ENCODE peak calls at places on chromosomes 16 and 17, in four cellular contexts. One of them, this sample, is unnamed.

GRCh38 chr17:79851461-79851817 is 12.2 kb upstream of the CBX4 start:
- DNase-seq in SK-N-SH: no peak
- DNase-seq in K562: no peak
- DNase-seq in HepG2: no peak
- DNase-seq in this sample: no peak

GRCh38 chr17:539048-539447 is 175.6 kb downstream of the VPS53 start:
- DNase-seq in K562: no peak
- DNase-seq in HepG2: no peak
- DNase-seq in SK-N-SH: no peak
- DNase-seq in this sample: no peak

GRCh38 chr16:80887062-80887461 is 82.7 kb upstream of the CDYL2 start:
- DNase-seq in HepG2: no peak
- DNase-seq in SK-N-SH: no peak
- DNase-seq in K562: no peak
- DNase-seq in this sample: no peak

GRCh38 chr17:74373838-74374606 is 6.7 kb downstream of the GPR142 start:
- DNase-seq in SK-N-SH: no peak
- DNase-seq in HepG2: peak; percentile 95
- DNase-seq in K562: no peak
- DNase-seq in this sample: no peak

GRCh38 chr17:79203016-79203415 is 128.4 kb downstream of the ENGASE start:
- DNase-seq in SK-N-SH: peak; percentile 73
- DNase-seq in HepG2: no peak
- DNase-seq in K562: no peak
- DNase-seq in this sample: peak; percentile 41

GRCh38 chr17:67841992-67842391 is 16.7 kb downstream of the BPTF start:
- DNase-seq in K562: no peak
- DNase-seq in HepG2: no peak
- DNase-seq in SK-N-SH: no peak
- DNase-seq in this sample: no peak

GRCh38 chr17:80364091-80364691 is 50.8 kb upstream of the ENDOV start:
- DNase-seq in HepG2: peak; percentile 20
- DNase-seq in K562: peak; percentile 46
- DNase-seq in SK-N-SH: peak; percentile 83
- DNase-seq in this sample: peak; percentile 68

GRCh38 chr17:7992924-7993323 is 9.5 kb upstream of the GUCY2D start:
- DNase-seq in SK-N-SH: no peak
- DNase-seq in K562: no peak
- DNase-seq in HepG2: no peak
- DNase-seq in this sample: no peak

GRCh38 chr16:56530872-56531271 is 11.0 kb upstream of the BBS2 start:
- DNase-seq in HepG2: no peak
- DNase-seq in K562: no peak
- DNase-seq in SK-N-SH: no peak
- DNase-seq in this sample: no peak

GRCh38 chr16:25064967-25065366 is 46.6 kb upstream of the LCMT1 start:
- DNase-seq in K562: no peak
- DNase-seq in SK-N-SH: no peak
- DNase-seq in HepG2: peak; percentile 65
- DNase-seq in this sample: no peak

GRCh38 chr16:1809281-1809801 is 15.8 kb upstream of the IGFALS start:
- DNase-seq in SK-N-SH: no peak
- DNase-seq in K562: peak; percentile 53
- DNase-seq in HepG2: no peak
- DNase-seq in this sample: peak; percentile 83

GRCh38 chr17:49407981-49408501 is 6.6 kb downstream of the PHB1 start:
- DNase-seq in HepG2: peak; percentile 87
- DNase-seq in SK-N-SH: peak; percentile 92
- DNase-seq in K562: peak; percentile 81
- DNase-seq in this sample: peak; percentile 91

GRCh38 chr17:75774988-75775668 is 9.5 kb upstream of the UNK start:
- DNase-seq in SK-N-SH: peak; percentile 33
- DNase-seq in HepG2: no peak
- DNase-seq in K562: no peak
- DNase-seq in this sample: no peak

GRCh38 chr16:57270221-57271062 is 14.0 kb downstream of the PLLP start:
- DNase-seq in SK-N-SH: peak; percentile 21
- DNase-seq in HepG2: no peak
- DNase-seq in K562: no peak
- DNase-seq in this sample: no peak

GRCh38 chr16:86819523-86819887 is 241.2 kb downstream of the FOXL1 start:
- DNase-seq in K562: no peak
- DNase-seq in SK-N-SH: no peak
- DNase-seq in HepG2: no peak
- DNase-seq in this sample: no peak

GRCh38 chr17:50817838-50818237 is 17.5 kb upstream of the WFIKKN2 start:
- DNase-seq in HepG2: no peak
- DNase-seq in SK-N-SH: no peak
- DNase-seq in K562: no peak
- DNase-seq in this sample: no peak

GRCh38 chr16:12027091-12027490 is 50.6 kb downstream of the SNX29 start:
- DNase-seq in HepG2: no peak
- DNase-seq in SK-N-SH: peak; percentile 14
- DNase-seq in K562: no peak
- DNase-seq in this sample: no peak

GRCh38 chr17:68299817-68300216 is 8.5 kb downstream of the ARSG start:
- DNase-seq in K562: no peak
- DNase-seq in HepG2: no peak
- DNase-seq in SK-N-SH: no peak
- DNase-seq in this sample: no peak

GRCh38 chr16:30667361-30667905 is 9.2 kb downstream of the FBRS start:
- DNase-seq in SK-N-SH: no peak
- DNase-seq in K562: no peak
- DNase-seq in HepG2: no peak
- DNase-seq in this sample: no peak

GRCh38 chr17:30450125-30451027 is 26.8 kb upstream of the GOSR1 start:
- DNase-seq in K562: no peak
- DNase-seq in SK-N-SH: no peak
- DNase-seq in HepG2: peak; percentile 94
- DNase-seq in this sample: no peak

GRCh38 chr17:57600092-57600491 is 145.0 kb downstream of the CCDC182 start:
- DNase-seq in SK-N-SH: no peak
- DNase-seq in HepG2: no peak
- DNase-seq in K562: no peak
- DNase-seq in this sample: no peak

GRCh38 chr17:82866521-82867214 is 26.8 kb upstream of the ZNF750 start:
- DNase-seq in K562: peak; percentile 15
- DNase-seq in SK-N-SH: peak; percentile 85
- DNase-seq in HepG2: no peak
- DNase-seq in this sample: no peak

GRCh38 chr16:57999366-57999970 is 1.0 kb downstream of the ZNF319 start:
- DNase-seq in HepG2: peak; percentile 29
- DNase-seq in SK-N-SH: peak; percentile 52
- DNase-seq in K562: no peak
- DNase-seq in this sample: no peak

GRCh38 chr16:76265434-76266045 is 11.7 kb upstream of the CNTNAP4 start:
- DNase-seq in SK-N-SH: peak; percentile 10
- DNase-seq in K562: peak; percentile 17
- DNase-seq in HepG2: peak; percentile 31
- DNase-seq in this sample: peak; percentile 74

GRCh38 chr16:24396350-24397271 is 140.5 kb downstream of the CACNG3 start:
- DNase-seq in K562: no peak
- DNase-seq in SK-N-SH: no peak
- DNase-seq in HepG2: no peak
- DNase-seq in this sample: no peak

GRCh38 chr17:57970706-57971105 is 15.5 kb upstream of the CUEDC1 start:
- DNase-seq in K562: no peak
- DNase-seq in HepG2: no peak
- DNase-seq in SK-N-SH: no peak
- DNase-seq in this sample: no peak

GRCh38 chr16:81232740-81233367 is 5.6 kb upstream of the BCO1 start:
- DNase-seq in HepG2: no peak
- DNase-seq in K562: no peak
- DNase-seq in SK-N-SH: no peak
- DNase-seq in this sample: no peak

GRCh38 chr17:64387145-64387473 is 3.6 kb downstream of the PECAM1 start:
- DNase-seq in HepG2: no peak
- DNase-seq in K562: no peak
- DNase-seq in SK-N-SH: no peak
- DNase-seq in this sample: no peak

GRCh38 chr17:42107597-42108576 is 4.6 kb downstream of the DHX58 start:
- DNase-seq in SK-N-SH: peak; percentile 100
- DNase-seq in K562: peak; percentile 93
- DNase-seq in HepG2: no peak
- DNase-seq in this sample: peak; percentile 99

GRCh38 chr16:49441366-49441780 is 67.8 kb downstream of the C16orf78 start:
- DNase-seq in SK-N-SH: peak; percentile 53
- DNase-seq in HepG2: no peak
- DNase-seq in K562: no peak
- DNase-seq in this sample: peak; percentile 67

GRCh38 chr17:74957935-74958549 is 14.5 kb downstream of the HID1 start:
- DNase-seq in SK-N-SH: peak; percentile 96
- DNase-seq in K562: peak; percentile 80
- DNase-seq in HepG2: peak; percentile 41
- DNase-seq in this sample: peak; percentile 96

GRCh38 chr17:79064026-79064425 is 10.6 kb upstream of the ENGASE start:
- DNase-seq in SK-N-SH: no peak
- DNase-seq in HepG2: no peak
- DNase-seq in K562: no peak
- DNase-seq in this sample: no peak

GRCh38 chr17:72119280-72119962 is 1.4 kb upstream of the SOX9 start:
- DNase-seq in HepG2: no peak
- DNase-seq in K562: no peak
- DNase-seq in SK-N-SH: no peak
- DNase-seq in this sample: no peak

GRCh38 chr17:66548659-66549311 is 246.4 kb downstream of the PRKCA start:
- DNase-seq in K562: no peak
- DNase-seq in HepG2: no peak
- DNase-seq in SK-N-SH: no peak
- DNase-seq in this sample: no peak

GRCh38 chr17:28369684-28370034 is 448 bp downstream of the VTN start:
- DNase-seq in SK-N-SH: no peak
- DNase-seq in HepG2: peak; percentile 28
- DNase-seq in K562: no peak
- DNase-seq in this sample: no peak

GRCh38 chr17:49514374-49514738 is 19.3 kb downstream of the NGFR start:
- DNase-seq in K562: peak; percentile 48
- DNase-seq in HepG2: peak; percentile 67
- DNase-seq in SK-N-SH: peak; percentile 78
- DNase-seq in this sample: peak; percentile 68

GRCh38 chr16:30692381-30693074 is 6.4 kb upstream of the SRCAP start:
- DNase-seq in HepG2: no peak
- DNase-seq in K562: no peak
- DNase-seq in SK-N-SH: no peak
- DNase-seq in this sample: no peak

GRCh38 chr17:7323731-7324437 is 5.3 kb downstream of the NEURL4 start:
- DNase-seq in K562: peak; percentile 51
- DNase-seq in SK-N-SH: peak; percentile 90
- DNase-seq in HepG2: no peak
- DNase-seq in this sample: peak; percentile 92

GRCh38 chr17:40614431-40615294 is 33.0 kb downstream of the SMARCE1 start:
- DNase-seq in K562: no peak
- DNase-seq in SK-N-SH: no peak
- DNase-seq in HepG2: no peak
- DNase-seq in this sample: no peak

GRCh38 chr17:32342603-32343325 is 791 bp upstream of the C17orf75 start:
- DNase-seq in SK-N-SH: no peak
- DNase-seq in K562: peak; percentile 58
- DNase-seq in HepG2: no peak
- DNase-seq in this sample: no peak
- TF ChIP-seq FOXJ3 in SK-N-SH: no peak
- TF ChIP-seq FOXJ3 in K562: no peak
- TF ChIP-seq FOXJ3 in HepG2: no peak
- TF ChIP-seq FOXJ3 in this sample: no peak

DNA sequence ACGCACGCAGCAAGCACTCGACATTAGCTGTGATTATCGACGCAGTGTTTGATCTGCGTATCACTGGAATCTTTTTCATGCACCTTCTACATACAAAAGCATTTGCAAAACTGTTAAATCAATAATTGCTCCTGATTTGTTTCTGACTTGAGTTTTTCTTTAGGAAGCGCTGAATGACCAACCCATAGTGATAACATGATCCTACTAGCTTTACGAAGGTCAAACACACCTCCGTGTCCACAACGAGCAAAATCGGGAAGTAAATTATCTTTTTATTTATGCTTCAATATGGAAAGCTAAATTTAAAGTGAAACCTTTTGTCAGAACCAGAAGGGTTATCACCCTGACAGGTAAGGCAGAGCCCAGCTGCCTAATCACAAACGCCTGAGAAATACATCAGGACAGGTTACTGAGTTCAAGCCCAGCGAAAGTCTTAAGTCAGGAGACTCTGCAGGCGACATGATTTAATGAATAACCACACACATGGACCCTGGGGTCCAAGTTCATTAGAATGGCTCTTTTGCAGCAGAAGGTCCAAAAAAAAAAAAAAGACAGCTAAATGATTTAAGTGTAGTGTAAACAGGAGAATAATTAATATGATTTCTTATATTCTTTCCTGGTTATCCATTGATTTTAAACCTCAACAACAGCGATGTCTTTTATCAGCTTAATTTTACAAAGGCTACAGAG is 104.2 kb downstream of the ADCY9 start:
- DNase-seq in HepG2: peak; percentile 55
- DNase-seq in K562: no peak
- DNase-seq in SK-N-SH: no peak
- DNase-seq in this sample: no peak
- TF ChIP-seq FOXJ3 in HepG2: peak; percentile 19
- TF ChIP-seq FOXJ3 in K562: no peak
- TF ChIP-seq FOXJ3 in SK-N-SH: no peak
- TF ChIP-seq FOXJ3 in this sample: no peak

GRCh38 chr16:78570409-78571141 is 471.1 kb downstream of the WWOX start:
- DNase-seq in HepG2: no peak
- DNase-seq in SK-N-SH: no peak
- DNase-seq in K562: no peak
- DNase-seq in this sample: no peak
- TF ChIP-seq FOXJ3 in HepG2: no peak
- TF ChIP-seq FOXJ3 in SK-N-SH: no peak
- TF ChIP-seq FOXJ3 in K562: no peak
- TF ChIP-seq FOXJ3 in this sample: no peak

GRCh38 chr16:82845076-82845475 is 218.3 kb downstream of the CDH13 start:
- DNase-seq in HepG2: no peak
- DNase-seq in K562: no peak
- DNase-seq in SK-N-SH: no peak
- DNase-seq in this sample: no peak

GRCh38 chr16:82848013-82848412 is 221.2 kb downstream of the CDH13 start:
- DNase-seq in SK-N-SH: no peak
- DNase-seq in K562: no peak
- DNase-seq in HepG2: no peak
- DNase-seq in this sample: no peak

GRCh38 chr16:82843606-82844271 is 217.0 kb downstream of the CDH13 start:
- DNase-seq in K562: no peak
- DNase-seq in HepG2: no peak
- DNase-seq in SK-N-SH: no peak
- DNase-seq in this sample: no peak

GRCh38 chr16:82852388-82852998 is 225.7 kb downstream of the CDH13 start:
- DNase-seq in K562: no peak
- DNase-seq in HepG2: no peak
- DNase-seq in SK-N-SH: no peak
- DNase-seq in this sample: no peak

DNA sequence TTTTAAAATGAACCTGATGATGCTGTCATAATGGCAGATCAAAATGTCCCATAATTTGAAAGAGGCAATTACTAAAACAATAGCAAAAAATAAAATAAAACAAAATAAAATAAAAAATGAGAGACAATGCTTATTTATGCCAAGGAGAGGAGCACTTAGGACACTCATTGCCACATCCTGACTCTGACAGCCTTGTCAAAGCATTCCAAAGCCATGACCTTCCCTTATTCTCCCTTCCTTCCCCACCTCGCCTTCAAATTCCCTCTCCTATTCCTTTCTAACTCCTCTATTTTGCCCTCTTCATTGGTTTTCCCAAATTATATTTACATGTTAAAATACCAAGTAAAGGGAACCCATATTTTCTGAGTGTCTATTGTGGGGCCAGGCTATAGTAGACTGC is 220.0 kb downstream of the CDH13 start:
- DNase-seq in SK-N-SH: no peak
- DNase-seq in K562: no peak
- DNase-seq in HepG2: no peak
- DNase-seq in this sample: no peak
- TF ChIP-seq FOXJ3 in SK-N-SH: no peak
- TF ChIP-seq FOXJ3 in K562: no peak
- TF ChIP-seq FOXJ3 in HepG2: no peak
- TF ChIP-seq FOXJ3 in this sample: no peak

This sample was measured in WTC11.